ENCODE peak calls at places on chromosomes 11 and 22, in five cellular contexts. T is Right ventricle myocardium superior; X is activated T-cell treated with anti-CD3 and anti-CD28 coated beads, Interleukin-2, amount 50 U/mL, for 72 hours; H is astrocyte of the hippocampus; J is kidney. Q is an unnamed sample.

GRCh38 chr11:122202951-122203456 is 87.0 kb upstream of the BLID start:
- DNase-seq in T (peak), X (peak), H (peak), J (peak), Q (peak)

GRCh38 chr22:42863349-42863911 is 6.4 kb upstream of the ARFGAP3 start:
- DNase-seq in T (no peak), X (peak), H (peak), J (no peak), Q (no peak)

GRCh38 chr11:100849009-100849913 is 162.2 kb downstream of the ARHGAP42 start:
- DNase-seq in T (no peak), X (no peak), H (no peak), J (no peak), Q (no peak)

GRCh38 chr22:25167082-25167481 is 32.6 kb upstream of the CRYBB3 start:
- DNase-seq in T (no peak), X (no peak), H (no peak), J (no peak), Q (no peak)

GRCh38 chr11:116175707-116176106 is 597.1 kb downstream of the BUD13 start:
- DNase-seq in T (no peak), X (no peak), H (no peak), J (no peak), Q (no peak)

GRCh38 chr11:72924568-72925190 is 110.5 kb downstream of the ATG16L2 start:
- DNase-seq in T (no peak), X (no peak), H (peak), J (no peak), Q (peak)

GRCh38 chr11:67291481-67292381 is 2.6 kb downstream of the ANKRD13D start:
- DNase-seq in T (peak), X (no peak), H (no peak), J (peak), Q (no peak)

GRCh38 chr11:17610402-17610894 is 63.4 kb downstream of the OTOG start:
- DNase-seq in T (no peak), X (no peak), H (no peak), J (no peak), Q (no peak)

GRCh38 chr22:39518996-39519680 is 1.2 kb upstream of the ATF4 start:
- DNase-seq in T (no peak), X (peak), H (no peak), J (peak), Q (peak)

GRCh38 chr11:78801161-78801884 is 226.7 kb upstream of the NARS2 start:
- DNase-seq in T (no peak), X (no peak), H (peak), J (no peak), Q (no peak)

GRCh38 chr11:108319541-108320145 is 96.8 kb downstream of the ATM start:
- DNase-seq in T (no peak), X (no peak), H (no peak), J (no peak), Q (no peak)

GRCh38 chr11:20162824-20163777 is 2.8 kb upstream of the DBX1 start:
- DNase-seq in T (no peak), X (peak), H (peak), J (no peak), Q (peak)

GRCh38 chr11:5198285-5198684 is 2.2 kb downstream of the OR51V1 start:
- DNase-seq in T (no peak), X (no peak), H (no peak), J (no peak), Q (no peak)

GRCh38 chr11:62000539-62001446 is 33.4 kb upstream of the FTH1 start:
- DNase-seq in T (no peak), X (no peak), H (no peak), J (no peak), Q (no peak)

GRCh38 chr11:98455500-98456186 is 565.1 kb upstream of the CNTN5 start:
- DNase-seq in T (no peak), X (no peak), H (no peak), J (no peak), Q (peak)

GRCh38 chr11:126874276-126874675 is 126.3 kb downstream of the KIRREL3 start:
- DNase-seq in T (no peak), X (no peak), H (peak), J (no peak), Q (no peak)

GRCh38 chr11:1770061-1770460 is 6.3 kb upstream of the CTSD start:
- DNase-seq in T (no peak), X (no peak), H (no peak), J (no peak), Q (no peak)

GRCh38 chr22:44107341-44107740 is 73.4 kb upstream of the PARVG start:
- DNase-seq in T (no peak), X (peak), H (peak), J (peak), Q (no peak)

GRCh38 chr22:28232231-28232630 is 313.2 kb upstream of the PITPNB start:
- DNase-seq in T (no peak), X (no peak), H (peak), J (no peak), Q (no peak)

GRCh38 chr22:21811982-21812381 is 55.5 kb downstream of the MAPK1 start:
- DNase-seq in T (no peak), X (no peak), H (no peak), J (no peak), Q (no peak)

GRCh38 chr22:48182036-48182435 is 1419.6 kb downstream of the TBC1D22A start:
- DNase-seq in T (no peak), X (no peak), H (no peak), J (no peak), Q (no peak)

GRCh38 chr11:2209900-2210321 is 38.3 kb upstream of the TH start:
- DNase-seq in T (peak), X (no peak), H (no peak), J (no peak), Q (no peak)

GRCh38 chr22:49372530-49373288 is 455.0 kb downstream of the BRD1 start:
- DNase-seq in T (no peak), X (no peak), H (peak), J (peak), Q (no peak)

GRCh38 chr11:57658023-57658361 is 430 bp downstream of the CLP1 start:
- DNase-seq in T (no peak), X (no peak), H (no peak), J (no peak), Q (peak)

GRCh38 chr11:8709002-8709672 is 26.5 kb downstream of the RPL27A start:
- DNase-seq in T (peak), X (no peak), H (peak), J (peak), Q (no peak)

GRCh38 chr11:108973402-108974119 is 308.7 kb downstream of the DDX10 start:
- DNase-seq in T (no peak), X (no peak), H (peak), J (no peak), Q (no peak)

GRCh38 chr11:111598546-111598945 is 3.7 kb upstream of the SIK2 start:
- DNase-seq in T (no peak), X (no peak), H (no peak), J (no peak), Q (no peak)

GRCh38 chr22:25062378-25063095 is 110.0 kb downstream of the KIAA1671 start:
- DNase-seq in T (no peak), X (peak), H (no peak), J (no peak), Q (no peak)

GRCh38 chr11:61959678-61960077 is 7.8 kb downstream of the FTH1 start:
- DNase-seq in T (no peak), X (no peak), H (no peak), J (peak), Q (no peak)

GRCh38 chr11:3939211-3939610 is 83.7 kb downstream of the STIM1 start:
- DNase-seq in T (no peak), X (no peak), H (peak), J (no peak), Q (no peak)

GRCh38 chr22:37051629-37052385 is at the start of gene KCTD17:
- DNase-seq in T (peak), X (peak), H (peak), J (peak), Q (peak)

GRCh38 chr22:23120415-23120899 is 21.3 kb downstream of the RSPH14 start:
- DNase-seq in T (no peak), X (no peak), H (no peak), J (no peak), Q (no peak)

GRCh38 chr11:19430346-19431058 is 189.8 kb upstream of the E2F8 start:
- DNase-seq in T (no peak), X (no peak), H (peak), J (no peak), Q (no peak)

Q was measured in erythroblast.